ENCODE peak calls at places on chromosomes 3 and 15, in ten cellular contexts. H is stomach, U is transverse colon, W is sigmoid colon, T is breast epithelium, N is H1, P is Panc1, S is HCT116, M is K562, Q is prostate gland. X is an unnamed sample.

GRCh38 chr15:41416162-41416741 is 643 bp upstream of the RTF1 start:
- DNase-seq in S (no peak), H (no peak), Q (no peak), U (no peak), T (no peak), P (no peak), W (no peak), M (no peak), N (no peak), X (no peak)

GRCh38 chr3:119294402-119294888 is 262 bp downstream of the ARHGAP31 start:
- DNase-seq in P (no peak), U (peak; percentile 73), H (peak; percentile 68), W (peak; percentile 74), S (no peak), Q (peak; percentile 53), M (no peak), T (peak; percentile 39), N (no peak), X (peak; percentile 94)

GRCh38 chr3:83769791-83770663 is 1188.8 kb upstream of the CADM2 start:
- DNase-seq in U (no peak), Q (no peak), N (no peak), T (no peak), M (no peak), S (no peak), W (no peak), H (no peak), P (no peak), X (peak; percentile 57)

GRCh38 chr3:38644016-38644661 is 5.3 kb downstream of the SCN5A start:
- DNase-seq in H (peak; percentile 3), S (no peak), Q (no peak), T (peak; percentile 2), W (peak; percentile 25), N (no peak), P (no peak), M (no peak), U (no peak), X (peak; percentile 41)

GRCh38 chr15:80142646-80143045 is 10.2 kb upstream of the FAH start:
- DNase-seq in Q (no peak), H (no peak), M (no peak), T (no peak), P (no peak), N (no peak), S (no peak), U (no peak), W (no peak), X (no peak)

GRCh38 chr15:67422296-67422695 is 98.6 kb upstream of the C15orf61 start:
- DNase-seq in Q (no peak), S (no peak), W (no peak), H (no peak), U (no peak), P (no peak), T (no peak), N (no peak), M (no peak), X (no peak)

GRCh38 chr15:47570044-47570443 is 147.3 kb upstream of the SEMA6D start:
- DNase-seq in Q (no peak), U (peak; percentile 72), N (no peak), T (no peak), W (no peak), M (no peak), H (no peak), P (no peak), S (no peak), X (no peak)

GRCh38 chr3:66763294-66763693 is 234.8 kb upstream of the KBTBD8 start:
- DNase-seq in W (no peak), U (no peak), S (no peak), Q (peak; percentile 98), M (no peak), T (peak; percentile 94), N (no peak), H (no peak), P (no peak), X (no peak)

GRCh38 chr15:57134877-57135276 is 216.4 kb downstream of the TCF12 start:
- DNase-seq in N (no peak), H (no peak), T (no peak), Q (no peak), U (no peak), S (no peak), W (no peak), P (no peak), M (no peak), X (no peak)

GRCh38 chr3:198109883-198110282 is 149.9 kb downstream of the LMLN start:
- DNase-seq in U (no peak), T (no peak), N (no peak), S (no peak), Q (no peak), W (no peak), H (no peak), P (no peak), M (no peak), X (no peak)

GRCh38 chr15:95825672-95826387 is 504.7 kb upstream of the NR2F2 start:
- DNase-seq in H (no peak), T (no peak), N (no peak), S (no peak), W (no peak), P (no peak), M (no peak), U (no peak), Q (no peak), X (no peak)

GRCh38 chr15:63076136-63077005 is 33.8 kb downstream of the TPM1 start:
- DNase-seq in H (no peak), P (no peak), Q (no peak), U (no peak), N (peak; percentile 51), T (no peak), S (no peak), W (no peak), M (no peak), X (no peak)

GRCh38 chr15:63023351-63023945 is 19.1 kb upstream of the TPM1 start:
- DNase-seq in U (no peak), S (no peak), T (no peak), W (no peak), P (no peak), N (no peak), H (no peak), M (no peak), Q (no peak), X (no peak)

GRCh38 chr3:190034446-190034845 is 86.3 kb downstream of the P3H2 start:
- DNase-seq in H (no peak), N (no peak), T (no peak), P (no peak), S (no peak), W (no peak), U (no peak), Q (no peak), M (no peak), X (no peak)

GRCh38 chr3:190036631-190037030 is 84.1 kb downstream of the P3H2 start:
- DNase-seq in S (no peak), M (no peak), U (no peak), N (no peak), Q (no peak), W (peak; percentile 73), T (no peak), P (no peak), H (no peak), X (no peak)

GRCh38 chr3:190041333-190042041 is 79.2 kb downstream of the P3H2 start:
- DNase-seq in W (no peak), Q (no peak), U (no peak), N (peak; percentile 61), S (no peak), H (no peak), M (no peak), P (no peak), T (no peak), X (no peak)

GRCh38 chr3:190040145-190040544 is 80.6 kb downstream of the P3H2 start:
- DNase-seq in Q (peak; percentile 43), T (no peak), N (no peak), P (no peak), S (no peak), U (no peak), W (no peak), H (no peak), M (no peak), X (no peak)

GRCh38 chr3:190038050-190038631 is 82.6 kb downstream of the P3H2 start:
- DNase-seq in W (peak; percentile 71), N (no peak), H (peak; percentile 61), U (peak; percentile 44), T (peak; percentile 77), P (no peak), M (no peak), S (peak; percentile 39), Q (peak; percentile 89), X (no peak)
- TF ChIP-seq POLR2AphosphoS5 in W (no peak), N (no peak), H (peak; percentile 16), U (no peak), T (no peak), P (no peak), M (no peak), S (no peak), Q (peak; percentile 78), X (peak; percentile 43)

GRCh38 chr3:47581422-47581821 is 2.8 kb upstream of the CSPG5 start:
- DNase-seq in W (no peak), Q (no peak), H (no peak), M (no peak), U (no peak), S (no peak), N (no peak), P (no peak), T (no peak), X (no peak)
- TF ChIP-seq CTCF in W (no peak), Q (no peak), H (no peak), M (no peak), U (no peak), S (no peak), N (no peak), P (no peak), T (no peak), X (no peak)

GRCh38 chr15:36884404-36885335 is 215.7 kb downstream of the MEIS2 start:
- DNase-seq in W (no peak), P (no peak), T (no peak), S (no peak), Q (no peak), U (no peak), M (no peak), H (no peak), N (no peak), X (no peak)

GRCh38 chr15:36887214-36888017 is 212.9 kb downstream of the MEIS2 start:
- DNase-seq in N (no peak), M (peak; percentile 18), P (no peak), T (no peak), H (no peak), S (no peak), Q (peak; percentile 41), W (no peak), U (no peak), X (no peak)

GRCh38 chr15:36885709-36886108 is 214.6 kb downstream of the MEIS2 start:
- DNase-seq in M (no peak), N (no peak), U (no peak), W (no peak), S (no peak), H (no peak), Q (no peak), P (no peak), T (no peak), X (no peak)

GRCh38 chr15:36886135-36887011 is 214.0 kb downstream of the MEIS2 start:
- DNase-seq in Q (no peak), S (no peak), U (no peak), M (no peak), P (no peak), T (no peak), N (no peak), H (no peak), W (no peak), X (no peak)

GRCh38 chr15:36888018-36888992 is 212.0 kb downstream of the MEIS2 start:
- DNase-seq in M (no peak), W (no peak), H (no peak), U (no peak), N (no peak), S (no peak), P (no peak), Q (peak; percentile 50), T (no peak), X (no peak)
- H3K4me3 ChIP-seq in M (no peak overlapping the region), W (peak overlapping the region; percentile 55), H (peak overlapping the region; percentile 43), U (peak overlapping the region; percentile 25), N (peak overlapping the region; percentile 32), S (no peak overlapping the region), P (no peak overlapping the region), Q (peak overlapping the region; percentile 21), T (peak overlapping the region; percentile 23), X (peak overlapping the region; percentile 20)

GRCh38 chr15:40412095-40412759 is 6.6 kb downstream of the IVD start:
- DNase-seq in W (no peak), M (no peak), U (peak; percentile 83), S (no peak), Q (no peak), P (no peak), T (no peak), N (no peak), H (peak; percentile 76), X (peak; percentile 36)
- TF ChIP-seq POLR2AphosphoS5 in W (no peak), M (no peak), U (no peak), S (no peak), Q (no peak), P (no peak), T (no peak), N (no peak), H (peak; percentile 40), X (no peak)

X was measured in spleen.